ENCODE peak calls at places on chromosomes 13 and 19, in four cellular contexts. F is AG09309; I is stimulated activated CD8-positive, alpha-beta memory T cell treated with anti-CD3 and anti-CD28 coated beads, Interleukin-4, amount 100 ng/mL, for 1 hour; A is Right ventricle myocardium superior. Y is an unnamed sample.

GRCh38 chr13:84844473-84844872 is 954.7 kb downstream of the SLITRK6 start:
- DNase-seq in F (no peak), A (no peak), I (no peak), Y (peak; percentile 27)

GRCh38 chr19:1189419-1189818 is 15.4 kb upstream of the SBNO2 start:
- DNase-seq in F (no peak), A (no peak), I (no peak), Y (peak; percentile 84)

GRCh38 chr13:101258071-101258470 is 158.2 kb downstream of the NALCN start:
- DNase-seq in F (peak; percentile 52), A (no peak), I (no peak), Y (peak; percentile 91)

GRCh38 chr19:11288349-11288748 is 7.6 kb upstream of the TSPAN16 start:
- DNase-seq in I (no peak), F (no peak), A (no peak), Y (no peak)

GRCh38 chr13:73625562-73626339 is 508.5 kb downstream of the KLF12 start:
- DNase-seq in F (no peak), I (no peak), A (no peak), Y (no peak)

GRCh38 chr19:44141191-44142013 is at the start of gene ZNF234:
- DNase-seq in F (peak; percentile 56), I (peak; percentile 31), A (peak; percentile 86), Y (peak; percentile 78)

GRCh38 chr13:64684685-64685431 is 2545.3 kb downstream of the PCDH9 start:
- DNase-seq in A (no peak), I (no peak), F (no peak), Y (no peak)

GRCh38 chr13:77002590-77003190 is 10.8 kb downstream of the CLN5 start:
- DNase-seq in F (no peak), I (no peak), A (no peak), Y (peak; percentile 40)

GRCh38 chr13:35086667-35087066 is 144.6 kb downstream of the NBEA start:
- DNase-seq in A (no peak), F (no peak), I (no peak), Y (peak; percentile 46)

GRCh38 chr13:28579334-28579733 is 79.6 kb upstream of the POMP start:
- DNase-seq in F (no peak), A (no peak), I (no peak), Y (peak; percentile 57)

GRCh38 chr13:44710576-44710975 is 134.4 kb upstream of the TSC22D1 start:
- DNase-seq in F (peak; percentile 72), A (no peak), I (no peak), Y (peak; percentile 94)

GRCh38 chr19:11611730-11612129 is 14.4 kb downstream of the ZNF627 start:
- DNase-seq in A (no peak), I (no peak), F (no peak), Y (no peak)

GRCh38 chr19:31548941-31549340 is 199.7 kb upstream of the TSHZ3 start:
- DNase-seq in A (no peak), I (no peak), F (no peak), Y (no peak)

GRCh38 chr13:44649118-44649455 is 73.0 kb upstream of the TSC22D1 start:
- DNase-seq in A (no peak), I (no peak), F (no peak), Y (no peak)

GRCh38 chr19:42122691-42123607 is 9.3 kb downstream of the POU2F2 start:
- DNase-seq in I (no peak), A (no peak), F (no peak), Y (no peak)

GRCh38 chr19:14528419-14529253 is 758 bp upstream of the TECR start:
- DNase-seq in F (no peak), A (peak; percentile 55), I (no peak), Y (no peak)

GRCh38 chr19:43777163-43777700 is 3.5 kb downstream of the KCNN4 start:
- DNase-seq in F (no peak), A (no peak), I (no peak), Y (peak; percentile 62)

Y was measured in kidney tubule cell.